ENCODE peak calls at places on chromosomes 7 and 10, in nine cellular contexts. A, I, Y, Z, N, S, F, W and M are unnamed samples.

GRCh38 chr7:152512711-152513110 is 76.9 kb upstream of the KMT2C start:
- DNase-seq in S (no peak), Z (no peak), I (no peak), N (no peak), F (no peak), W (no peak), A (no peak), Y (no peak), M (no peak)

GRCh38 chr10:47451275-47451997 is 32.5 kb downstream of the ANXA8 start:
- DNase-seq in S (no peak), N (no peak), W (no peak), I (peak; percentile 71), A (no peak), Y (no peak), Z (no peak), F (no peak), M (no peak)

GRCh38 chr10:74921744-74922143 is 95.3 kb downstream of the KAT6B start:
- DNase-seq in Z (peak; percentile 29), I (no peak), F (no peak), N (no peak), W (no peak), S (no peak), A (peak; percentile 85), Y (peak; percentile 12), M (no peak)

GRCh38 chr10:131678171-131678570 is 222.6 kb upstream of the PPP2R2D start:
- DNase-seq in F (no peak), Y (no peak), N (no peak), W (no peak), A (no peak), S (no peak), Z (no peak), I (peak; percentile 69), M (no peak)

GRCh38 chr7:44980393-44981034 is 1.7 kb upstream of the MYO1G start:
- DNase-seq in I (peak; percentile 73), N (peak; percentile 64), A (peak; percentile 48), Z (no peak), W (peak; percentile 92), F (no peak), S (no peak), Y (peak; percentile 83), M (peak; percentile 32)

GRCh38 chr7:100611983-100612729 is at the start of gene MOSPD3:
- DNase-seq in A (peak; percentile 100), Z (peak; percentile 99), Y (peak; percentile 99), N (peak; percentile 95), I (peak; percentile 100), W (peak; percentile 97), S (peak; percentile 98), F (peak; percentile 99), M (peak; percentile 99)

GRCh38 chr10:24871501-24871900 is 80.9 kb downstream of the PRTFDC1 start:
- DNase-seq in W (no peak), Y (no peak), I (no peak), Z (no peak), S (no peak), F (no peak), N (no peak), A (no peak), M (no peak)

GRCh38 chr10:110176626-110177025 is 30.8 kb upstream of the MXI1 start:
- DNase-seq in N (no peak), Z (no peak), Y (no peak), W (no peak), F (no peak), A (peak; percentile 6), S (no peak), I (peak; percentile 37), M (no peak)

GRCh38 chr10:77653210-77653609 is 15.6 kb upstream of the KCNMA1 start:
- DNase-seq in W (no peak), I (no peak), Z (no peak), N (no peak), F (no peak), S (no peak), Y (no peak), A (no peak), M (no peak)

GRCh38 chr10:21681156-21681555 is 147.1 kb downstream of the MLLT10 start:
- DNase-seq in A (no peak), W (no peak), F (no peak), I (no peak), Z (no peak), N (no peak), S (no peak), Y (no peak), M (no peak)

GRCh38 chr7:117323877-117324699 is 1.2 kb upstream of the WNT2 start:
- DNase-seq in I (peak; percentile 81), Y (peak; percentile 70), W (no peak), N (no peak), S (peak; percentile 59), A (peak; percentile 35), Z (no peak), F (peak; percentile 36), M (no peak)

GRCh38 chr7:130301606-130302005 is 8.6 kb downstream of the CPA4 start:
- DNase-seq in A (peak; percentile 34), Z (no peak), N (no peak), W (no peak), I (no peak), Y (no peak), S (no peak), F (no peak), M (no peak)

GRCh38 chr7:55774327-55775050 is 88.1 kb downstream of the SEPTIN14 start:
- DNase-seq in W (no peak), I (no peak), Z (no peak), A (peak; percentile 2), F (no peak), S (no peak), N (no peak), Y (no peak), M (no peak)

GRCh38 chr7:103851357-103851756 is 138.1 kb downstream of the RELN start:
- DNase-seq in Y (peak; percentile 53), W (no peak), Z (no peak), A (peak; percentile 40), N (no peak), S (no peak), I (no peak), F (no peak), M (no peak)

GRCh38 chr7:116963234-116963633 is 9.9 kb downstream of the ST7 start:
- DNase-seq in Z (no peak), I (no peak), Y (no peak), A (no peak), N (no peak), F (no peak), S (no peak), W (no peak), M (no peak)

GRCh38 chr10:100654835-100655759 is 90.3 kb upstream of the PAX2 start:
- DNase-seq in W (no peak), S (peak; percentile 44), F (no peak), I (peak; percentile 70), A (no peak), Y (no peak), Z (no peak), N (no peak), M (no peak)

GRCh38 chr7:157000047-157000726 is 10.3 kb downstream of the MNX1 start:
- DNase-seq in Z (no peak), N (no peak), W (no peak), I (peak; percentile 74), S (peak; percentile 33), F (no peak), A (no peak), Y (no peak), M (no peak)

GRCh38 chr7:140027866-140028265 is 34.9 kb downstream of the PARP12 start:
- DNase-seq in Z (no peak), N (no peak), Y (no peak), A (no peak), F (no peak), I (no peak), W (no peak), S (no peak), M (no peak)

GRCh38 chr7:120864146-120864920 is 6.4 kb upstream of the TSPAN12 start:
- DNase-seq in I (no peak), N (no peak), W (no peak), Z (no peak), A (no peak), Y (no peak), S (no peak), F (no peak), M (no peak)

GRCh38 chr7:27172388-27172774 is 1.7 kb downstream of the HOXA10 start:
- DNase-seq in Y (no peak), F (peak; percentile 17), W (no peak), N (no peak), S (peak; percentile 39), Z (no peak), I (peak; percentile 41), A (no peak), M (peak; percentile 12)

GRCh38 chr7:133510326-133511055 is 257.6 kb downstream of the EXOC4 start:
- DNase-seq in Y (peak; percentile 12), Z (no peak), W (no peak), A (peak; percentile 30), S (no peak), I (no peak), N (no peak), F (no peak), M (no peak)

GRCh38 chr7:76047811-76048667 is at the start of the genes MDH2 and STYXL1:
- DNase-seq in N (peak; percentile 80), I (peak; percentile 97), F (peak; percentile 93), S (peak; percentile 90), Y (peak; percentile 95), W (peak; percentile 91), Z (peak; percentile 76), A (peak; percentile 96), M (peak; percentile 24)

GRCh38 chr7:12731214-12731656 is 43.8 kb downstream of the ARL4A start:
- DNase-seq in A (peak; percentile 72), I (no peak), N (no peak), W (no peak), Z (no peak), F (no peak), S (no peak), Y (peak; percentile 36), M (no peak)

GRCh38 chr7:128167791-128168666 is 73.0 kb upstream of the LEP start:
- DNase-seq in Y (no peak), A (no peak), Z (no peak), S (no peak), W (no peak), F (no peak), N (no peak), I (no peak), M (no peak)

GRCh38 chr10:88920198-88920597 is 32.4 kb downstream of the ACTA2 start:
- DNase-seq in S (no peak), W (no peak), Y (peak; percentile 31), F (no peak), N (no peak), I (no peak), A (peak; percentile 74), Z (no peak), M (no peak)